ENCODE peak calls at places on chromosomes 3 and 15, in four cellular contexts. L is psoas muscle, C is stomach, E is fibroblast of the aortic adventitia. U is an unnamed sample.

GRCh38 chr15:81337241-81337640 is 13.3 kb upstream of the STARD5 start:
- DNase-seq in L (no peak), C (no peak), E (no peak), U (no peak)

GRCh38 chr3:104886220-104886995 is 480.3 kb upstream of the ALCAM start:
- DNase-seq in L (no peak), C (no peak), E (peak), U (peak)

GRCh38 chr3:108301695-108302404 is 5.5 kb downstream of the HHLA2 start:
- DNase-seq in L (no peak), C (no peak), E (peak), U (no peak)

GRCh38 chr3:52190294-52190841 is 7.6 kb upstream of the ALAS1 start:
- DNase-seq in L (peak), C (peak), E (peak), U (peak)

GRCh38 chr15:82810863-82811421 is 1.5 kb downstream of the WHAMM start:
- DNase-seq in L (no peak), C (no peak), E (no peak), U (no peak)

GRCh38 chr3:25080461-25080860 is 347.6 kb upstream of the RARB start:
- DNase-seq in L (no peak), C (no peak), E (no peak), U (peak)

GRCh38 chr3:193693774-193694173 is 100.8 kb downstream of the OPA1 start:
- DNase-seq in L (no peak), C (no peak), E (no peak), U (no peak)

GRCh38 chr15:48096813-48097212 is 24.0 kb upstream of the SLC24A5 start:
- DNase-seq in L (no peak), C (no peak), E (peak), U (peak)

GRCh38 chr3:31050296-31050695 is 155.8 kb upstream of the GADL1 start:
- DNase-seq in L (no peak), C (no peak), E (no peak), U (no peak)

GRCh38 chr3:140203510-140203909 is 268.5 kb downstream of the CLSTN2 start:
- DNase-seq in L (no peak), C (no peak), E (no peak), U (no peak)

GRCh38 chr3:122725106-122725505 is 44.5 kb downstream of the PARP14 start:
- DNase-seq in L (no peak), C (no peak), E (no peak), U (no peak)

GRCh38 chr3:16064660-16065414 is 109.6 kb upstream of the GALNT15 start:
- DNase-seq in L (peak), C (no peak), E (peak), U (peak)

GRCh38 chr3:50154840-50155490 is at the start of gene SEMA3F:
- DNase-seq in L (peak), C (peak), E (peak), U (peak)
- H3K4me3 ChIP-seq in L (peak), C (peak), E (peak), U (peak)

GRCh38 chr3:150544726-150545125 is 1.6 kb downstream of the SERP1 start:
- DNase-seq in L (no peak), C (no peak), E (peak), U (peak)

GRCh38 chr3:150544040-150544439 is 2.3 kb downstream of the SERP1 start:
- DNase-seq in L (no peak), C (no peak), E (peak), U (peak)

GRCh38 chr3:150545419-150546225 is 674 bp downstream of the SERP1 start:
- DNase-seq in L (no peak), C (peak), E (peak), U (peak)

GRCh38 chr3:150547045-150547753 is 612 bp downstream of the EIF2A start:
- DNase-seq in L (no peak), C (no peak), E (peak), U (peak)

DNA sequence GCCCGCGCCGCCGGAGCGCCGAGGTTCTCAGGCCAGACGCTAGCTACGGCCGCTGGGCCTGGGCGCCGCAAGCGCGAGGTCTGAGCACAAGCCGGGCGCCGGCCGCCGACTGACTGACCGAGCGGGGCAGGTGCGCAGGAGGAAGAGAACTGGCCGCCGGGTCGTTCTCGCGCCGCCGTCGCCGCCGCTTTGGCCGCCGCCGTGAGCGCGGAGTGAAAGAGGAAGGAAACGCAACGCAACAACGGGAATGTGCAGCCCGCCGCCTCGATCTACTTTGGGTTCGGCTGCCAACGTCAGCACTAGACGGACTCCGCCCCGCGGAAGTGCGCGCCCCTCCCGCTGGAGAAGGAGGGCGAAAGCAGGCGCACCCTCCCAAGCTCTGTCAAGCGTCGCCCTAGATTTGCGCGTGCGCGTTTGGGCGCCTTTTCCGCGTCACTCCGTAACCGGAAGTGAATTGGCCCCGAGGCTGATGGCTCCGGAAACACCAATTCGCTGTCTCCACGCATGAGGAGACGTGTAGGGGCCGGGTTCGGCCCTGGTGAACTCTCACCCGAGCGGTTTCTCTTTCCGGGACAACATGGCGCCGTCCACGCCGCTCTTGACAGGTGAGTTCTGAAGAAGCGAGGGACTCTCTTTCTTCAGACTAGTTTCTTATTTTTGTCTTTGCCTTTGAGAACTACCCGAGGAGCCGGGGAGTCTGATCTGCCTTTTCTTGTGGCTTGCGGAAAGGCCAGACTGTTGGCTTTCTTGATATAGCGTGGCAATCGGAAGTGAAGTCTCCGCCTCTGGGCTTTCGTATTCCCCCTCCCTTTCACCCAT is at the start of the genes EIF2A and SERP1:
- DNase-seq in L (peak), C (peak), E (peak), U (peak)
- TF ChIP-seq CTCF in L (no peak), C (no peak), E (no peak), U (no peak)

DNA sequence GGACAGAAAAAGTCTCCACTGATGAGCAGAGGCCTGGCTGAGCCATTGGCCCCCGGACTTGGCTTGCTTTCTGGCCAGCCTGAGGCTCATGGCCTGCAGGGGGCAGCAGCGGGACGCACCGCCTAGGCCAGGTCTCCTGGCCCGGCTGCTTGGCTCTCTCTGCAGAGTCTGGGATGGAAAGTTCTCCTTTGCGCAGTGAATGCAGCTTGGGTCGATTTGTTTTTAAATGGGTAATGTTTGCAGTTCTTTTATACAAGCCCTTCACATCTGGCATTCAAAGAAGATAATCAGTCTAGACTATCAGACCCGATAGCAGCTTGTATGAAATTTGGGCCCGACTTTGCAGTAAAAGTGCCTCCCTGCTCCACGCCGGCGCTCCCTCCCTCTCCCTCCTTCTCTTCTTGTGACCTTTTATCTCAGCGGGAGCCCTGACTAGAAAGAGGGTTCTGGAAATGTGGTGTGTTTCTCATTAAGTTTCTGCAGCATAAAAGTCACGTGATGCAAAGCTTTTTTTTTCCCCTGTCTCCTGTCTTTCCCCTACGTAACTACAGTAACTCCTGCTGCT is 59.9 kb downstream of the ZNF621 start:
- DNase-seq in L (peak), C (peak), E (peak), U (peak)
- H3K4me3 ChIP-seq in L (no peak), C (no peak), E (no peak), U (no peak)

GRCh38 chr3:22962244-22962643 is 240.9 kb upstream of the UBE2E2 start:
- DNase-seq in L (no peak), C (no peak), E (no peak), U (no peak)

GRCh38 chr3:22959593-22959992 is 243.5 kb upstream of the UBE2E2 start:
- DNase-seq in L (no peak), C (no peak), E (no peak), U (no peak)

GRCh38 chr3:22966349-22966748 is 236.8 kb upstream of the UBE2E2 start:
- DNase-seq in L (no peak), C (no peak), E (no peak), U (no peak)

DNA sequence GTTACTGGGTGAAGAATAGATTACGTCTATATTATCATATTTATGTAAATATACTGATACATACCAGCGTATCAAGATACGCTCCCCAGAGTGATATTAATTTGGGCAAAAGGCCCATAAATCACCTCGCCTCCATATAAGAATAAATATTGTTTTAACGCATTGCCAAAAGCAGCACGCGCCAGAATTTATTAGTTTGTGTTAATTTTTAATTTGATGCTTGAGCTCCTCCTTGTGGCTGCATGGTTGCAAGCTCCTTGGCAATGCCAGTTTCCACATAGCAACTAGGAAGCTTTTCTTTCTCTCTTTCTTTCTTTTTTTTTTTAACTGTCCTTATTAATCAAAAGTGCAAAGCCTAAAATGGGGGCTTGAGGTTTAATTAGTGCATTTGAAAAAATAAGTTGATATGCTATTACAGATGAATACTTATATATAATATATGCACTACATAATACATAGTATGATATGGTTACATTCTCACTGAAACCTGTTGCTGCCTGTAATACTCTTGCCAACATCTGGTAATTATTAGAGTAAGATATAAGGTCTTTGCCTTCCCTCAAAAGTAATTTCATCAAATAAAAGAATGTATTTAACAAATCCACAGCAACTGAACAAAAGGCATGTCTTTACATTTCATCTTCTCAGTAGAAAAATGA is 242.7 kb upstream of the UBE2E2 start:
- DNase-seq in L (no peak), C (peak), E (peak), U (peak)
- TF ChIP-seq CTCF in L (peak), C (peak), E (peak), U (peak)

GRCh38 chr3:8737823-8738222 is 4.2 kb downstream of the CAV3 start:
- DNase-seq in L (no peak), C (no peak), E (no peak), U (no peak)

GRCh38 chr3:8737301-8737700 is 3.7 kb downstream of the CAV3 start:
- DNase-seq in L (no peak), C (no peak), E (no peak), U (no peak)

GRCh38 chr3:8734908-8735307 is 1.3 kb downstream of the CAV3 start:
- DNase-seq in L (no peak), C (no peak), E (no peak), U (no peak)

GRCh38 chr3:8734137-8734878 is 706 bp downstream of the CAV3 start:
- DNase-seq in L (peak), C (no peak), E (no peak), U (no peak)

DNA sequence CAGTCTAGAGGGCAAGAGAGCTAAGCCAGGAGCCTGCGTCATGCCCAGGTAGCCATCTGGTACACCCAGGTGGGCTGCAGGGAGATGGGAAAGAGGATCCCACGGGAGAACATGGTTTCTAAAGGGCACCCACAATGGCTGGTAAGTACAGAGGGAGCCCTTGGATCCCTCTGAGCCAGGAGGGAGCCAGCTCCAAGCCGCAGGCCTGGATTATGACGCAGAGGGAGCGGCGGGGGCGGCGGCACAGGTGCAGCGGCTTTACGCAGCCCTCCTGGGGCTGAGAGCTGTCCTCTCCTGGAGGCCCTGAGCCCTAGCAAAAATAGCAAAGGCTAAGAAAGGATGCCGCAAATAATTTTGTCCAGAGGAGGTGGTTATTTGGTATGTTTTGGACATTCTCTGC is 2.8 kb downstream of the CAV3 start:
- DNase-seq in L (peak), C (no peak), E (no peak), U (no peak)
- H3K4me3 ChIP-seq in L (peak), C (no peak), E (no peak), U (no peak)

GRCh38 chr3:184672335-184672734 is 39.5 kb downstream of the MAGEF1 start:
- DNase-seq in L (no peak), C (no peak), E (no peak), U (no peak)
- TF ChIP-seq CTCF in L (no peak), C (no peak), E (no peak), U (no peak)

GRCh38 chr15:55737373-55737772 is 5.6 kb downstream of the PRTG start:
- DNase-seq in L (no peak), C (no peak), E (peak), U (no peak)
- H3K4me3 ChIP-seq in L (no peak), C (no peak), E (no peak), U (no peak)

DNA sequence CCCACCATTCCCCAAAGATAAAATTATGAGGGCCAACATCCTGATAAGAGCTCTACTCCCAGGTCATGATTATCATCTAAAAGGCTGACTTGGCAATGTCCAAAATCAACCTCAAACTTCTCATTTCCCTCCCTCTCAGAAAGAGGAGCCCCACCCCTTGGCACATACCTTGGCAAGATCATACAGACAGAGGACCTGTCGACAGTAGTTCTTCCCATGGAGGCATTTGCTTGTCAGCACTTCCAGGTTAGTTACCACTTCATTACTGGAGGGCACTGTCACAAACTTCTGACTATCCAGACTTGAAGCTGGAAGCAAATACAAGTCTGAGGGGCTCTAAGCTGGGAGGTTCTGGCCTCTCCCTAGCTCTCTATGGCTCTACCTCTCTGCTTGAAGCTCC is 37.8 kb downstream of the EIF3J start:
- DNase-seq in L (no peak), C (no peak), E (no peak), U (no peak)
- TF ChIP-seq CTCF in L (no peak), C (no peak), E (no peak), U (no peak)

U was measured in fibroblast of mammary gland.